ENCODE peak calls at places on chromosomes 12 and 14, in eight cellular contexts. One of them, this sample, is unnamed.

GRCh38 chr12:21330682-21331253 is 3.9 kb downstream of the SLCO1A2 start:
- DNase-seq in MCF 10A: peak
- DNase-seq in HS-27A: peak
- DNase-seq in anterior cingulate cortex: no peak
- DNase-seq in GDM1: no peak
- DNase-seq in Calu3: no peak
- DNase-seq in ascending aorta: no peak
- DNase-seq in NCI-H748 treated with DMSO at 0.1 percent for 48 hours: no peak
- DNase-seq in this sample: peak

GRCh38 chr12:106246891-106247730 is 709 bp downstream of the CKAP4 start:
- DNase-seq in MCF 10A: peak
- DNase-seq in HS-27A: no peak
- DNase-seq in anterior cingulate cortex: peak
- DNase-seq in GDM1: no peak
- DNase-seq in Calu3: peak
- DNase-seq in ascending aorta: peak
- DNase-seq in NCI-H748 treated with DMSO at 0.1 percent for 48 hours: no peak
- DNase-seq in this sample: no peak

GRCh38 chr12:130909111-130909510 is 37.2 kb downstream of the RAN start:
- DNase-seq in MCF 10A: no peak
- DNase-seq in HS-27A: no peak
- DNase-seq in anterior cingulate cortex: no peak
- DNase-seq in GDM1: no peak
- DNase-seq in Calu3: no peak
- DNase-seq in ascending aorta: no peak
- DNase-seq in NCI-H748 treated with DMSO at 0.1 percent for 48 hours: no peak
- DNase-seq in this sample: no peak

GRCh38 chr12:128961308-128961923 is 108.1 kb downstream of the GLT1D1 start:
- DNase-seq in MCF 10A: no peak
- DNase-seq in HS-27A: no peak
- DNase-seq in anterior cingulate cortex: no peak
- DNase-seq in GDM1: no peak
- DNase-seq in Calu3: no peak
- DNase-seq in ascending aorta: no peak
- DNase-seq in NCI-H748 treated with DMSO at 0.1 percent for 48 hours: no peak
- DNase-seq in this sample: no peak

GRCh38 chr14:100604126-100604501 is 16.9 kb upstream of the BEGAIN start:
- DNase-seq in MCF 10A: no peak
- DNase-seq in HS-27A: no peak
- DNase-seq in anterior cingulate cortex: no peak
- DNase-seq in GDM1: no peak
- DNase-seq in Calu3: no peak
- DNase-seq in ascending aorta: no peak
- DNase-seq in NCI-H748 treated with DMSO at 0.1 percent for 48 hours: no peak
- DNase-seq in this sample: no peak

GRCh38 chr14:53412819-53413664 is 259.9 kb upstream of the DDHD1 start:
- DNase-seq in MCF 10A: peak
- DNase-seq in HS-27A: no peak
- DNase-seq in anterior cingulate cortex: no peak
- DNase-seq in GDM1: no peak
- DNase-seq in Calu3: peak
- DNase-seq in ascending aorta: no peak
- DNase-seq in NCI-H748 treated with DMSO at 0.1 percent for 48 hours: no peak
- DNase-seq in this sample: no peak

GRCh38 chr12:38823743-38824142 is 81.6 kb downstream of the CPNE8 start:
- DNase-seq in MCF 10A: peak
- DNase-seq in HS-27A: no peak
- DNase-seq in anterior cingulate cortex: no peak
- DNase-seq in GDM1: no peak
- DNase-seq in Calu3: no peak
- DNase-seq in ascending aorta: no peak
- DNase-seq in NCI-H748 treated with DMSO at 0.1 percent for 48 hours: no peak
- DNase-seq in this sample: no peak

GRCh38 chr12:104656921-104657320 is 200.2 kb downstream of the CHST11 start:
- DNase-seq in MCF 10A: peak
- DNase-seq in HS-27A: no peak
- DNase-seq in anterior cingulate cortex: no peak
- DNase-seq in GDM1: no peak
- DNase-seq in Calu3: no peak
- DNase-seq in ascending aorta: no peak
- DNase-seq in NCI-H748 treated with DMSO at 0.1 percent for 48 hours: no peak
- DNase-seq in this sample: no peak

GRCh38 chr12:120078868-120079267 is 37.7 kb downstream of the RAB35 start:
- DNase-seq in MCF 10A: no peak
- DNase-seq in HS-27A: no peak
- DNase-seq in anterior cingulate cortex: no peak
- DNase-seq in GDM1: no peak
- DNase-seq in Calu3: no peak
- DNase-seq in ascending aorta: no peak
- DNase-seq in NCI-H748 treated with DMSO at 0.1 percent for 48 hours: no peak
- DNase-seq in this sample: no peak

GRCh38 chr14:100988011-100988410 is 84.5 kb upstream of the RTL1 start:
- DNase-seq in MCF 10A: peak
- DNase-seq in HS-27A: no peak
- DNase-seq in anterior cingulate cortex: no peak
- DNase-seq in GDM1: no peak
- DNase-seq in Calu3: peak
- DNase-seq in ascending aorta: no peak
- DNase-seq in NCI-H748 treated with DMSO at 0.1 percent for 48 hours: no peak
- DNase-seq in this sample: peak

GRCh38 chr14:70776197-70776596 is 33.1 kb downstream of the MAP3K9 start:
- DNase-seq in MCF 10A: no peak
- DNase-seq in HS-27A: no peak
- DNase-seq in anterior cingulate cortex: no peak
- DNase-seq in GDM1: no peak
- DNase-seq in Calu3: no peak
- DNase-seq in ascending aorta: no peak
- DNase-seq in NCI-H748 treated with DMSO at 0.1 percent for 48 hours: no peak
- DNase-seq in this sample: no peak

GRCh38 chr12:82378997-82379396 is 20.7 kb downstream of the METTL25 start:
- DNase-seq in MCF 10A: no peak
- DNase-seq in HS-27A: no peak
- DNase-seq in anterior cingulate cortex: no peak
- DNase-seq in GDM1: no peak
- DNase-seq in Calu3: no peak
- DNase-seq in ascending aorta: no peak
- DNase-seq in NCI-H748 treated with DMSO at 0.1 percent for 48 hours: no peak
- DNase-seq in this sample: no peak

GRCh38 chr12:92059976-92060375 is 85.7 kb downstream of the BTG1 start:
- DNase-seq in MCF 10A: peak
- DNase-seq in HS-27A: peak
- DNase-seq in anterior cingulate cortex: no peak
- DNase-seq in GDM1: no peak
- DNase-seq in Calu3: no peak
- DNase-seq in ascending aorta: no peak
- DNase-seq in NCI-H748 treated with DMSO at 0.1 percent for 48 hours: no peak
- DNase-seq in this sample: no peak

GRCh38 chr12:76790564-76791552 is 26.9 kb downstream of the ZDHHC17 start:
- DNase-seq in MCF 10A: peak
- DNase-seq in HS-27A: peak
- DNase-seq in anterior cingulate cortex: no peak
- DNase-seq in GDM1: peak
- DNase-seq in Calu3: no peak
- DNase-seq in ascending aorta: no peak
- DNase-seq in NCI-H748 treated with DMSO at 0.1 percent for 48 hours: peak
- DNase-seq in this sample: peak

GRCh38 chr12:49367381-49368239 is at the start of gene SPATS2:
- DNase-seq in MCF 10A: peak
- DNase-seq in HS-27A: no peak
- DNase-seq in anterior cingulate cortex: no peak
- DNase-seq in GDM1: no peak
- DNase-seq in Calu3: no peak
- DNase-seq in ascending aorta: peak
- DNase-seq in NCI-H748 treated with DMSO at 0.1 percent for 48 hours: peak
- DNase-seq in this sample: no peak

GRCh38 chr12:54390668-54391551 is 6.4 kb upstream of the ZNF385A start:
- DNase-seq in MCF 10A: no peak
- DNase-seq in HS-27A: no peak
- DNase-seq in anterior cingulate cortex: peak
- DNase-seq in GDM1: peak
- DNase-seq in Calu3: peak
- DNase-seq in ascending aorta: no peak
- DNase-seq in NCI-H748 treated with DMSO at 0.1 percent for 48 hours: peak
- DNase-seq in this sample: no peak

GRCh38 chr12:110073049-110073831 is 24.9 kb upstream of the C12orf76 start:
- DNase-seq in MCF 10A: no peak
- DNase-seq in HS-27A: no peak
- DNase-seq in anterior cingulate cortex: peak
- DNase-seq in GDM1: no peak
- DNase-seq in Calu3: no peak
- DNase-seq in ascending aorta: no peak
- DNase-seq in NCI-H748 treated with DMSO at 0.1 percent for 48 hours: peak
- DNase-seq in this sample: no peak

GRCh38 chr12:126338031-126338441 is 1272.8 kb downstream of the AACS start:
- DNase-seq in MCF 10A: no peak
- DNase-seq in HS-27A: no peak
- DNase-seq in anterior cingulate cortex: no peak
- DNase-seq in GDM1: no peak
- DNase-seq in Calu3: no peak
- DNase-seq in ascending aorta: no peak
- DNase-seq in NCI-H748 treated with DMSO at 0.1 percent for 48 hours: no peak
- DNase-seq in this sample: no peak

GRCh38 chr12:109461049-109461845 is 15.9 kb downstream of the KCTD10 start:
- DNase-seq in MCF 10A: no peak
- DNase-seq in HS-27A: no peak
- DNase-seq in anterior cingulate cortex: no peak
- DNase-seq in GDM1: no peak
- DNase-seq in Calu3: peak
- DNase-seq in ascending aorta: no peak
- DNase-seq in NCI-H748 treated with DMSO at 0.1 percent for 48 hours: no peak
- DNase-seq in this sample: no peak

GRCh38 chr12:107760207-107760816 is 625 bp downstream of the PRDM4 start:
- DNase-seq in MCF 10A: peak
- DNase-seq in HS-27A: no peak
- DNase-seq in anterior cingulate cortex: no peak
- DNase-seq in GDM1: no peak
- DNase-seq in Calu3: peak
- DNase-seq in ascending aorta: peak
- DNase-seq in NCI-H748 treated with DMSO at 0.1 percent for 48 hours: peak
- DNase-seq in this sample: no peak

GRCh38 chr12:53466640-53467039 is 14.7 kb downstream of the PCBP2 start:
- DNase-seq in MCF 10A: peak
- DNase-seq in HS-27A: no peak
- DNase-seq in anterior cingulate cortex: no peak
- DNase-seq in GDM1: no peak
- DNase-seq in Calu3: no peak
- DNase-seq in ascending aorta: no peak
- DNase-seq in NCI-H748 treated with DMSO at 0.1 percent for 48 hours: no peak
- DNase-seq in this sample: no peak

GRCh38 chr12:132488127-132489077 is 1.5 kb upstream of the FBRSL1 start:
- DNase-seq in MCF 10A: no peak
- DNase-seq in HS-27A: no peak
- DNase-seq in anterior cingulate cortex: no peak
- DNase-seq in GDM1: peak
- DNase-seq in Calu3: no peak
- DNase-seq in ascending aorta: no peak
- DNase-seq in NCI-H748 treated with DMSO at 0.1 percent for 48 hours: no peak
- DNase-seq in this sample: no peak

GRCh38 chr14:37172024-37172869 is at the start of gene SLC25A21:
- DNase-seq in MCF 10A: peak
- DNase-seq in HS-27A: peak
- DNase-seq in anterior cingulate cortex: peak
- DNase-seq in GDM1: no peak
- DNase-seq in Calu3: peak
- DNase-seq in ascending aorta: peak
- DNase-seq in NCI-H748 treated with DMSO at 0.1 percent for 48 hours: peak
- DNase-seq in this sample: peak

GRCh38 chr12:76558684-76559276 is 791 bp downstream of the OSBPL8 start:
- DNase-seq in MCF 10A: peak
- DNase-seq in HS-27A: peak
- DNase-seq in anterior cingulate cortex: peak
- DNase-seq in GDM1: peak
- DNase-seq in Calu3: peak
- DNase-seq in ascending aorta: peak
- DNase-seq in NCI-H748 treated with DMSO at 0.1 percent for 48 hours: peak
- DNase-seq in this sample: no peak

GRCh38 chr14:83470466-83470865 is 1936.8 kb upstream of the SEL1L start:
- DNase-seq in MCF 10A: no peak
- DNase-seq in HS-27A: no peak
- DNase-seq in anterior cingulate cortex: no peak
- DNase-seq in GDM1: no peak
- DNase-seq in Calu3: no peak
- DNase-seq in ascending aorta: no peak
- DNase-seq in NCI-H748 treated with DMSO at 0.1 percent for 48 hours: no peak
- DNase-seq in this sample: no peak

GRCh38 chr14:23562822-23563472 is 4.6 kb downstream of the AP1G2 start:
- DNase-seq in MCF 10A: peak
- DNase-seq in HS-27A: peak
- DNase-seq in anterior cingulate cortex: no peak
- DNase-seq in GDM1: peak
- DNase-seq in Calu3: peak
- DNase-seq in ascending aorta: no peak
- DNase-seq in NCI-H748 treated with DMSO at 0.1 percent for 48 hours: peak
- DNase-seq in this sample: no peak

GRCh38 chr14:76644875-76645518 is 116.3 kb upstream of the VASH1 start:
- DNase-seq in MCF 10A: peak
- DNase-seq in HS-27A: no peak
- DNase-seq in anterior cingulate cortex: peak
- DNase-seq in GDM1: no peak
- DNase-seq in Calu3: peak
- DNase-seq in ascending aorta: no peak
- DNase-seq in NCI-H748 treated with DMSO at 0.1 percent for 48 hours: no peak
- DNase-seq in this sample: peak

GRCh38 chr12:47905313-47905730 is 528 bp upstream of the VDR start:
- DNase-seq in MCF 10A: no peak
- DNase-seq in HS-27A: no peak
- DNase-seq in anterior cingulate cortex: no peak
- DNase-seq in GDM1: no peak
- DNase-seq in Calu3: peak
- DNase-seq in ascending aorta: peak
- DNase-seq in NCI-H748 treated with DMSO at 0.1 percent for 48 hours: peak
- DNase-seq in this sample: no peak